ENCODE peak calls at places on chromosomes 13 and 19, in four cellular contexts. S is activated CD4-positive, alpha-beta T cell treated with anti-CD3 and anti-CD28 coated beads for 24 hours; D is NCI-H146; O is immature natural killer cell. H is an unnamed sample.

GRCh38 chr19:5947435-5947834 is 30.5 kb downstream of the RANBP3 start:
- DNase-seq in D (no peak), O (no peak), S (no peak), H (no peak)

GRCh38 chr19:18399008-18399407 is 1.6 kb upstream of the LRRC25 start:
- DNase-seq in O (no peak), D (no peak), S (no peak), H (no peak)

GRCh38 chr19:50972795-50973376 is 3.5 kb upstream of the KLK6 start:
- DNase-seq in S (no peak), O (no peak), D (no peak), H (no peak)

GRCh38 chr19:50333235-50333736 is 4.1 kb upstream of the KCNC3 start:
- DNase-seq in S (peak), D (peak), O (no peak), H (peak)

GRCh38 chr13:113922412-113923118 is 51.3 kb downstream of the C13orf46 start:
- DNase-seq in O (no peak), S (no peak), D (no peak), H (no peak)

GRCh38 chr13:114268344-114269280 is 12.8 kb upstream of the UPF3A start:
- DNase-seq in O (peak), D (no peak), S (no peak), H (no peak)

GRCh38 chr19:17346109-17346671 is 8.8 kb downstream of the GTPBP3 start:
- DNase-seq in D (peak), O (peak), S (peak), H (peak)

GRCh38 chr13:73230714-73231113 is 171.9 kb downstream of the KLF5 start:
- DNase-seq in D (no peak), S (no peak), O (peak), H (no peak)

GRCh38 chr13:94073006-94073744 is 406.3 kb downstream of the DCT start:
- DNase-seq in O (no peak), D (peak), S (no peak), H (no peak)

GRCh38 chr13:74443623-74444022 is 309.4 kb upstream of the KLF12 start:
- DNase-seq in D (no peak), S (no peak), O (no peak), H (no peak)

GRCh38 chr13:44918323-44919102 is 70.8 kb downstream of the NUFIP1 start:
- DNase-seq in O (peak), S (peak), D (no peak), H (peak)

GRCh38 chr13:44132710-44133109 is 240.9 kb upstream of the SERP2 start:
- DNase-seq in S (no peak), O (no peak), D (no peak), H (no peak)

GRCh38 chr13:80921556-80921955 is 580.6 kb upstream of the SPRY2 start:
- DNase-seq in D (no peak), S (no peak), O (no peak), H (no peak)

GRCh38 chr13:57666554-57666953 is 35.0 kb downstream of the PCDH17 start:
- DNase-seq in O (no peak), D (peak), S (no peak), H (no peak)

GRCh38 chr19:46115396-46116109 is 8.9 kb downstream of the IGFL3 start:
- DNase-seq in O (no peak), S (peak), D (peak), H (peak)

GRCh38 chr13:33270906-33271538 is 14.5 kb downstream of the STARD13 start:
- DNase-seq in O (no peak), D (no peak), S (no peak), H (no peak)

GRCh38 chr19:13441810-13442512 is 64.3 kb downstream of the CACNA1A start:
- DNase-seq in O (peak), S (peak), D (no peak), H (peak)

GRCh38 chr13:62631614-62632013 is 1216.0 kb upstream of the PCDH20 start:
- DNase-seq in S (no peak), O (no peak), D (no peak), H (no peak)

GRCh38 chr19:38389957-38390924 is 1.7 kb downstream of the SPRED3 start:
- DNase-seq in S (no peak), D (no peak), O (no peak), H (no peak)

GRCh38 chr19:39078436-39079200 is 5.5 kb upstream of the ACP7 start:
- DNase-seq in S (no peak), D (no peak), O (no peak), H (no peak)

GRCh38 chr13:45132384-45133064 is 12.2 kb downstream of the GTF2F2 start:
- DNase-seq in D (no peak), S (no peak), O (no peak), H (peak)

GRCh38 chr13:110455941-110456340 is 105.6 kb downstream of the RAB20 start:
- DNase-seq in O (peak), S (peak), D (peak), H (peak)

GRCh38 chr19:30313353-30313750 is 58.8 kb upstream of the ZNF536 start:
- DNase-seq in O (no peak), S (no peak), D (no peak), H (no peak)

GRCh38 chr19:31252476-31252875 is 96.8 kb downstream of the TSHZ3 start:
- DNase-seq in S (no peak), O (no peak), D (no peak), H (no peak)

H was measured in GM19239.